ENCODE peak calls at places on chromosomes 6 and 20, in five cellular contexts. One of them, this sample, is unnamed.

GRCh38 chr20:49420811-49421295 is 61.6 kb downstream of the KCNB1 start:
- DNase-seq in mesendoderm: no peak
- DNase-seq in IMR-90: no peak
- DNase-seq in neuronal stem cell: no peak
- DNase-seq in mesenchymal stem cell: no peak
- DNase-seq in this sample: no peak

GRCh38 chr6:156955494-156956183 is 178.5 kb downstream of the ARID1B start:
- DNase-seq in mesendoderm: no peak
- DNase-seq in IMR-90: no peak
- DNase-seq in neuronal stem cell: no peak
- DNase-seq in mesenchymal stem cell: no peak
- DNase-seq in this sample: no peak

GRCh38 chr6:16807956-16808355 is 46.7 kb upstream of the ATXN1 start:
- DNase-seq in mesendoderm: no peak
- DNase-seq in IMR-90: no peak
- DNase-seq in neuronal stem cell: no peak
- DNase-seq in mesenchymal stem cell: no peak
- DNase-seq in this sample: no peak

GRCh38 chr6:3749991-3750323 is 1.6 kb downstream of the PXDC1 start:
- DNase-seq in mesendoderm: peak
- DNase-seq in IMR-90: peak
- DNase-seq in neuronal stem cell: no peak
- DNase-seq in mesenchymal stem cell: peak
- DNase-seq in this sample: no peak

GRCh38 chr6:2695464-2696095 is 55.1 kb downstream of the MYLK4 start:
- DNase-seq in mesendoderm: peak
- DNase-seq in IMR-90: peak
- DNase-seq in neuronal stem cell: no peak
- DNase-seq in mesenchymal stem cell: peak
- DNase-seq in this sample: no peak

GRCh38 chr6:150987371-150987828 is 121.9 kb downstream of the MTHFD1L start:
- DNase-seq in mesendoderm: no peak
- DNase-seq in IMR-90: no peak
- DNase-seq in neuronal stem cell: no peak
- DNase-seq in mesenchymal stem cell: no peak
- DNase-seq in this sample: no peak

GRCh38 chr6:149834513-149835481 is 29.4 kb downstream of the LRP11 start:
- DNase-seq in mesendoderm: peak
- DNase-seq in IMR-90: peak
- DNase-seq in neuronal stem cell: peak
- DNase-seq in mesenchymal stem cell: peak
- DNase-seq in this sample: peak

GRCh38 chr6:20013485-20013884 is 176.3 kb downstream of the ID4 start:
- DNase-seq in mesendoderm: no peak
- DNase-seq in IMR-90: no peak
- DNase-seq in neuronal stem cell: no peak
- DNase-seq in mesenchymal stem cell: no peak
- DNase-seq in this sample: no peak

GRCh38 chr6:104064876-104065275 is 794.8 kb downstream of the HACE1 start:
- DNase-seq in mesendoderm: no peak
- DNase-seq in IMR-90: no peak
- DNase-seq in neuronal stem cell: no peak
- DNase-seq in mesenchymal stem cell: no peak
- DNase-seq in this sample: no peak

GRCh38 chr6:131552572-131552971 is 20.5 kb upstream of the ARG1 start:
- DNase-seq in mesendoderm: no peak
- DNase-seq in IMR-90: no peak
- DNase-seq in neuronal stem cell: no peak
- DNase-seq in mesenchymal stem cell: no peak
- DNase-seq in this sample: no peak

GRCh38 chr6:143507358-143508145 is 4.0 kb downstream of the FUCA2 start:
- DNase-seq in mesendoderm: no peak
- DNase-seq in IMR-90: peak
- DNase-seq in neuronal stem cell: no peak
- DNase-seq in mesenchymal stem cell: peak
- DNase-seq in this sample: no peak

GRCh38 chr6:80005406-80005805 is 957 bp downstream of the TTK start:
- DNase-seq in mesendoderm: no peak
- DNase-seq in IMR-90: no peak
- DNase-seq in neuronal stem cell: no peak
- DNase-seq in mesenchymal stem cell: no peak
- DNase-seq in this sample: no peak

GRCh38 chr6:80001337-80001736 is 3.1 kb upstream of the TTK start:
- DNase-seq in mesendoderm: no peak
- DNase-seq in IMR-90: no peak
- DNase-seq in neuronal stem cell: no peak
- DNase-seq in mesenchymal stem cell: no peak
- DNase-seq in this sample: no peak

GRCh38 chr6:80006541-80006940 is 2.1 kb downstream of the TTK start:
- DNase-seq in mesendoderm: no peak
- DNase-seq in IMR-90: no peak
- DNase-seq in neuronal stem cell: no peak
- DNase-seq in mesenchymal stem cell: no peak
- DNase-seq in this sample: no peak

GRCh38 chr6:80003841-80004198 is 629 bp upstream of the TTK start:
- DNase-seq in mesendoderm: no peak
- DNase-seq in IMR-90: no peak
- DNase-seq in neuronal stem cell: no peak
- DNase-seq in mesenchymal stem cell: no peak
- DNase-seq in this sample: peak

GRCh38 chr6:80004199-80005072 is at the start of gene TTK:
- DNase-seq in mesendoderm: peak
- DNase-seq in IMR-90: peak
- DNase-seq in neuronal stem cell: peak
- DNase-seq in mesenchymal stem cell: peak
- DNase-seq in this sample: peak
- H3K18ac ChIP-seq in mesendoderm: peak
- H3K18ac ChIP-seq in IMR-90: peak
- H3K18ac ChIP-seq in neuronal stem cell: peak
- H3K18ac ChIP-seq in mesenchymal stem cell: peak
- H3K18ac ChIP-seq in this sample: peak

GRCh38 chr6:1607557-1608221 is 2.0 kb upstream of the FOXC1 start:
- DNase-seq in mesendoderm: peak
- DNase-seq in IMR-90: no peak
- DNase-seq in neuronal stem cell: no peak
- DNase-seq in mesenchymal stem cell: no peak
- DNase-seq in this sample: peak
- H3K18ac ChIP-seq in mesendoderm: peak
- H3K18ac ChIP-seq in IMR-90: no peak
- H3K18ac ChIP-seq in neuronal stem cell: peak
- H3K18ac ChIP-seq in mesenchymal stem cell: no peak
- H3K18ac ChIP-seq in this sample: no peak

GRCh38 chr20:52747736-52748135 is 224.4 kb upstream of the TSHZ2 start:
- DNase-seq in mesendoderm: peak
- DNase-seq in IMR-90: no peak
- DNase-seq in neuronal stem cell: peak
- DNase-seq in mesenchymal stem cell: peak
- DNase-seq in this sample: peak
- H3K18ac ChIP-seq in mesendoderm: no peak
- H3K18ac ChIP-seq in IMR-90: no peak
- H3K18ac ChIP-seq in neuronal stem cell: no peak
- H3K18ac ChIP-seq in mesenchymal stem cell: no peak
- H3K18ac ChIP-seq in this sample: no peak

GRCh38 chr20:37669062-37669772 is 24.6 kb upstream of the CTNNBL1 start:
- DNase-seq in mesendoderm: peak
- DNase-seq in IMR-90: no peak
- DNase-seq in neuronal stem cell: no peak
- DNase-seq in mesenchymal stem cell: peak
- DNase-seq in this sample: peak
- H3K18ac ChIP-seq in mesendoderm: no peak
- H3K18ac ChIP-seq in IMR-90: no peak
- H3K18ac ChIP-seq in neuronal stem cell: no peak
- H3K18ac ChIP-seq in mesenchymal stem cell: no peak
- H3K18ac ChIP-seq in this sample: no peak

GRCh38 chr6:128826606-128827005 is 56.3 kb upstream of the LAMA2 start:
- DNase-seq in mesendoderm: no peak
- DNase-seq in IMR-90: no peak
- DNase-seq in neuronal stem cell: no peak
- DNase-seq in mesenchymal stem cell: no peak
- DNase-seq in this sample: no peak

GRCh38 chr6:128822271-128822670 is 60.7 kb upstream of the LAMA2 start:
- DNase-seq in mesendoderm: no peak
- DNase-seq in IMR-90: peak
- DNase-seq in neuronal stem cell: no peak
- DNase-seq in mesenchymal stem cell: peak
- DNase-seq in this sample: no peak

DNA sequence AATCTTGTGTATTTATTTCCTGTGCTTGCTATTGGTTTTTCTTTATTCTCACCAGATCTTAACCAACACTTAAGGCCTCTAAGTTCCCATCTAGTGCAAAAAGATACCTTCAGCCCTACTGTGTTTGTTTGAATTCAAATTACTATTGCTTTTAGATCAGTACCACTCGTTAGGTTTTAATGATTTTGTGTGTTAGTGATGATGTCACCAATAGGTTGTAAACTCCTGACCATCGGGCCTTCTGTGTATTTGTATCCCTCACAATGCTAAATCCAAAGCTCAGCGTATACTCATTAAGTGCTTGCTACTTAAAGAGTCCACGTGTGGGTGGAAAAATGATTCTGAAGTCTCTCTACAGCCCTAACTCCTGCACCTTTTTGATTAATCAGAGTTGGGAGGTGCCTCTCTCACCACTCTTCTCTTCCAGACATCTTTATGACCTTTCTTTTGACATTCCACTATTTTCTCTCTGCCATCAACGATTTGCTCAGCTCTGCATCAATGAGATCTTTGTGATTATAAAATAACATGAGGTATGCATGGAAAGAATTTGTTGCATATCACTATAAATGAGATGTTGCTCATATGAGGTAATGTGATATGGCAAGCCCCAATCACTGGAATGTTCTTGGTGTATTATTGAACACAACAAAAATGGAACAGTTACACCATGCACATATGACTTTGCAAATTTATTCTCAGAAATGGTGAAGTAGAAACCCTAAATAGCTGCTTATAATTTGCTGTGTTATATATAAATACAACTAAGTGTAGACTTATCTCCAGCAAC is 55.1 kb upstream of the LAMA2 start:
- DNase-seq in mesendoderm: no peak
- DNase-seq in IMR-90: peak
- DNase-seq in neuronal stem cell: no peak
- DNase-seq in mesenchymal stem cell: no peak
- DNase-seq in this sample: no peak
- H3K18ac ChIP-seq in mesendoderm: no peak
- H3K18ac ChIP-seq in IMR-90: no peak
- H3K18ac ChIP-seq in neuronal stem cell: no peak
- H3K18ac ChIP-seq in mesenchymal stem cell: no peak
- H3K18ac ChIP-seq in this sample: no peak

GRCh38 chr6:158819977-158820632 is 937 bp upstream of the EZR start:
- DNase-seq in mesendoderm: peak
- DNase-seq in IMR-90: no peak
- DNase-seq in neuronal stem cell: no peak
- DNase-seq in mesenchymal stem cell: peak
- DNase-seq in this sample: no peak

GRCh38 chr6:158818008-158818579 is 1.1 kb downstream of the EZR start:
- DNase-seq in mesendoderm: peak
- DNase-seq in IMR-90: peak
- DNase-seq in neuronal stem cell: peak
- DNase-seq in mesenchymal stem cell: peak
- DNase-seq in this sample: peak

GRCh38 chr6:158818580-158819212 is 472 bp downstream of the EZR start:
- DNase-seq in mesendoderm: peak
- DNase-seq in IMR-90: peak
- DNase-seq in neuronal stem cell: peak
- DNase-seq in mesenchymal stem cell: peak
- DNase-seq in this sample: peak

GRCh38 chr6:158817298-158818007 is 1.7 kb downstream of the EZR start:
- DNase-seq in mesendoderm: peak
- DNase-seq in IMR-90: peak
- DNase-seq in neuronal stem cell: no peak
- DNase-seq in mesenchymal stem cell: peak
- DNase-seq in this sample: no peak

DNA sequence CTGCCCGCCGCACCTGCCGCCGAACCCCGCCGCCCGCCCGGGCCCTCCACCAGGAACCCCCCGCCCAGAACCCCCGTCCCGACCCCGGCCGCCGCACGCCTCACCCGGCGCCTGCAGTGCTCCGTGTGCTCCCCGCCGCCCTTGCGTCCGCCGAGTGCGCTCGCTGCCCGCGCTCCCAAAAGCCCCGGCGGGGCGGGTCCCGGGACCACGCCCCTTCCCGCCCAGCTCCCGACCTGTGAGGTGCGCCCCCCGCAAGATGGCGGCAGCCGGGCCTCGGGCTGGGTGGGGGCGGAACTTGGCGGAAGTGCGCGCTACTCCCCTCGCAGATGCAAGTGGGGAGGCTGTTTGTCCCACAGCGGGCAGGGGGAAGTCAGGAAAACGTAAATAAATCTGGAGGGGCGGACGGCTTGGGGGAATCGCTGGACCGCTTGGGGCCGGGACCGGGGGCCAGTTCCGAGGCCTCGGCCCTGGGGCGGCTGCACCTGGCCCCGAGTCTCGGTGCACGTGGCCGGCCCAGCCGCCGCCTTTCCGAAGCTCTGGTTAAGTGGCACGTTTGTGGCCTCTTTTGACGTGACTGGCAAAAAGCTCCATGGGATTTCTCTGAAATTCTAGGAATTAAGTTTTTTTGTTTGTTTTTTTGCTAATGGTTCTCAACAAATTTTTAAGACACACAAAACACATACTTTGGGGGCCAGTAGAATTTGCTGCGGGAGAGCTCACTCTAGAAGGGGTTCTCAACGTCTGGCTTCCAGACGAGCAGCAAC is at the start of gene EZR:
- DNase-seq in mesendoderm: peak
- DNase-seq in IMR-90: peak
- DNase-seq in neuronal stem cell: peak
- DNase-seq in mesenchymal stem cell: peak
- DNase-seq in this sample: peak
- H3K18ac ChIP-seq in mesendoderm: peak
- H3K18ac ChIP-seq in IMR-90: no peak
- H3K18ac ChIP-seq in neuronal stem cell: peak
- H3K18ac ChIP-seq in mesenchymal stem cell: peak
- H3K18ac ChIP-seq in this sample: peak

GRCh38 chr6:34131326-34132081 is 14.4 kb downstream of the GRM4 start:
- DNase-seq in mesendoderm: peak
- DNase-seq in IMR-90: no peak
- DNase-seq in neuronal stem cell: no peak
- DNase-seq in mesenchymal stem cell: no peak
- DNase-seq in this sample: peak

GRCh38 chr6:34129753-34130152 is 16.1 kb downstream of the GRM4 start:
- DNase-seq in mesendoderm: peak
- DNase-seq in IMR-90: no peak
- DNase-seq in neuronal stem cell: no peak
- DNase-seq in mesenchymal stem cell: no peak
- DNase-seq in this sample: peak

GRCh38 chr6:34132486-34133185 is 13.3 kb downstream of the GRM4 start:
- DNase-seq in mesendoderm: peak
- DNase-seq in IMR-90: peak
- DNase-seq in neuronal stem cell: peak
- DNase-seq in mesenchymal stem cell: peak
- DNase-seq in this sample: peak

GRCh38 chr6:34132082-34132357 is 13.9 kb downstream of the GRM4 start:
- DNase-seq in mesendoderm: peak
- DNase-seq in IMR-90: no peak
- DNase-seq in neuronal stem cell: no peak
- DNase-seq in mesenchymal stem cell: no peak
- DNase-seq in this sample: peak

DNA sequence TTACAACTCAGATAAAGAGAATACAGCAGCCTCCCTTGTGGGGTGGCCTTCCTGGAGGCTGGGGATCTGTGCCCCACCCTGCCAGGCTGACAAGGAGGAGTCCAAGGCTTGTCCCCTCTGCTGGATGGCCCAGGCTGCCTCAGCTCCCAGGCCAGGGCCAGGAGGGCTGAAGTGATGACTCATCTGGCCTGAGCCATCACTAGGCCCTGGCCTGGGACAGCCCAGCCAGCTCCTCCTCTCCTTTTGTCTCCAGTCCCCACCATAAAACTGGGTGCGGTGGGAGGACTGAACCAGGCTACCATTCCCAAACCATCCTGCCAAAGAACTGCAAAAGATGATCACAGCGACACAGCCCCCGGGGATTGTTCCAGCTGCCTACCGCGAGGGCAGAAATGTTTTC is 15.0 kb downstream of the GRM4 start:
- DNase-seq in mesendoderm: peak
- DNase-seq in IMR-90: no peak
- DNase-seq in neuronal stem cell: no peak
- DNase-seq in mesenchymal stem cell: no peak
- DNase-seq in this sample: no peak
- H3K18ac ChIP-seq in mesendoderm: peak
- H3K18ac ChIP-seq in IMR-90: no peak
- H3K18ac ChIP-seq in neuronal stem cell: no peak
- H3K18ac ChIP-seq in mesenchymal stem cell: no peak
- H3K18ac ChIP-seq in this sample: no peak